ENCODE peak calls at places on chromosomes 3 and 15, in eight cellular contexts. Q is left lung, M is OCI-LY7, B is lung, L is choroid plexus epithelial cell, A is cardiac fibroblast, I is fibroblast of lung, N is fibroblast of mammary gland. Z is an unnamed sample.

GRCh38 chr3:102577390-102577789 is 142.6 kb downstream of the ZPLD1 start:
- DNase-seq in M (no peak), A (no peak), N (no peak), B (no peak), Q (no peak), L (no peak), I (no peak), Z (no peak)

GRCh38 chr3:196996454-196997265 is 28.0 kb upstream of the PIGZ start:
- DNase-seq in I (no peak), L (no peak), N (no peak), Q (no peak), A (no peak), B (no peak), M (no peak), Z (no peak)

GRCh38 chr15:65919353-65919752 is 50.1 kb downstream of the RAB11A start:
- DNase-seq in Q (no peak), M (no peak), N (no peak), B (no peak), I (no peak), L (no peak), A (no peak), Z (no peak)

GRCh38 chr15:81155375-81156218 is 21.5 kb downstream of the CFAP161 start:
- DNase-seq in I (peak), Q (no peak), B (no peak), M (peak), A (peak), L (peak), N (peak), Z (peak)

GRCh38 chr3:10305331-10305902 is 12.7 kb upstream of the GHRL start:
- DNase-seq in L (no peak), I (no peak), B (no peak), Q (no peak), N (no peak), M (no peak), A (no peak), Z (no peak)

GRCh38 chr15:52653451-52653964 is 25.7 kb downstream of the ATOSA start:
- DNase-seq in I (peak), L (peak), A (peak), B (no peak), N (peak), Q (no peak), M (no peak), Z (peak)

GRCh38 chr3:51961607-51962569 is 5.4 kb downstream of the PCBP4 start:
- DNase-seq in N (no peak), L (no peak), A (no peak), I (no peak), M (no peak), B (no peak), Q (no peak), Z (no peak)

GRCh38 chr3:41222508-41222907 is 23.2 kb downstream of the CTNNB1 start:
- DNase-seq in I (peak), L (peak), M (no peak), A (peak), N (peak), B (no peak), Q (no peak), Z (no peak)

GRCh38 chr3:194370753-194371152 is 1.2 kb upstream of the LRRC15 start:
- DNase-seq in Q (no peak), L (no peak), A (no peak), N (no peak), B (no peak), I (no peak), M (no peak), Z (no peak)

GRCh38 chr3:52809821-52810377 is 15.3 kb downstream of the ITIH3 start:
- DNase-seq in Q (no peak), N (no peak), A (no peak), B (no peak), I (no peak), M (no peak), L (no peak), Z (no peak)

GRCh38 chr3:131328739-131329138 is 52.8 kb upstream of the NUDT16 start:
- DNase-seq in A (no peak), N (no peak), L (no peak), M (no peak), I (no peak), B (no peak), Q (no peak), Z (no peak)

GRCh38 chr15:24676431-24676830 is 856 bp downstream of the NPAP1 start:
- DNase-seq in Q (no peak), M (no peak), I (no peak), L (no peak), B (no peak), N (no peak), A (no peak), Z (no peak)

GRCh38 chr3:195028877-195029606 is 241.9 kb downstream of the XXYLT1 start:
- DNase-seq in M (no peak), B (no peak), N (no peak), L (no peak), A (no peak), Q (no peak), I (no peak), Z (no peak)

DNA sequence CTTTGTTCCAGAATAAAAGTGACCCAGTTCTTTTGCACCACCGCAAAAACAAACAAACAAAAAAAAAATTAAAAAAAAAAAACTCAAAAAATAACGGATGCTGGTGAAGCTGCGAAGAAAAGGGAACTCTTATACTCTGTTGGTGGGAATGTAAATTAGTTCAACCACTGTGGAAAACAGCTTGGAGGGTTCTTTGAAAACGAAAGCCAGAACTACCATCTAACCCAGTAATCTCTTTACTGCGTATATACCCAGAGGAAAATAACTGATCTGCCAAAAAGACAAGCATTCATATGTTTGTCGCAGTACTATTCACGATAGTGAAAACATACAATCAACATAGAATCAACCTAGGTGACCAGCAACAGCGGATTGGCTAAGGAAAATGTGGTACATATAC is 298.9 kb upstream of the CBLB start:
- DNase-seq in N (no peak), M (no peak), B (no peak), A (no peak), L (no peak), I (no peak), Q (no peak), Z (no peak)
- H3K4me3 ChIP-seq in N (no peak), M (no peak), B (no peak), A (no peak), L (no peak), I (no peak), Q (no peak), Z (no peak)

GRCh38 chr3:12046406-12046805 is 42.2 kb downstream of the SYN2 start:
- DNase-seq in Q (no peak), N (peak), M (no peak), I (peak), B (no peak), L (peak), A (peak), Z (peak)
- TF ChIP-seq CTCF in Q (no peak), N (peak), M (peak), I (peak), B (no peak), L (peak), A (peak), Z (peak)

DNA sequence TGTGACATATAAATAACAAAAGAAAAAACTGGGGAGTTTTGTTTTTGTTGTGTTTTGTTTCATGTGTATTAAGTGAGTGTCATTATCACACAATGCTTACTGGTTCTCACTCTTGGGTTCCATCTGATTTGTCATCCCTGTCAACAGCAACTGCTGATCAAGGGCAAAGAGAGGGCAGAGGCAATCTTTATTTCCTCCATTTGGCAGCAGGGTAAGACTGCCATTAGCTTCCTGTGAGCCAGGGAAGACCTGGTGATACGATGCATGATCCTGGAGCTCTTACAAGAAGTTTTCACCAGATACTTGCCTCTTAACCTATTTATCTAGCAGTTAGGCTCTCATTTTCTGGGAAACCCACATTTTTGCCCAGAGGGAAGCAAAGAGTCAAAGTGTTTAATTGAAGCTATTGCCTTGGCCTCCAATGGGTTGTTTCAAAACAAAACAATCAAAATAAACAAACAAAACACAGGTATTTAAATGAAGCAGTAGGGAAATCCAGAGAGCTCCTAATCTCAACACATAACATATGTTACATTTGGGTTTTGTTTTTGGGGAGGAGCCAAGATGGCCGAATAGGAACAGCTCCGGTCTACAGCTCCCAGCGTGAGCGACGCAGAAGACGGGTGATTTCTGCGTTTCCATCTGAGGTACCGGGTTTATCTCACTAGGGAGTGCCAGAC is 529.8 kb downstream of the MAGI1 start:
- DNase-seq in M (no peak), L (no peak), A (peak), N (no peak), I (no peak), Q (no peak), B (no peak), Z (no peak)
- H3K4me3 ChIP-seq in M (no peak), L (no peak), A (peak), N (no peak), I (no peak), Q (no peak), B (no peak), Z (no peak)

DNA sequence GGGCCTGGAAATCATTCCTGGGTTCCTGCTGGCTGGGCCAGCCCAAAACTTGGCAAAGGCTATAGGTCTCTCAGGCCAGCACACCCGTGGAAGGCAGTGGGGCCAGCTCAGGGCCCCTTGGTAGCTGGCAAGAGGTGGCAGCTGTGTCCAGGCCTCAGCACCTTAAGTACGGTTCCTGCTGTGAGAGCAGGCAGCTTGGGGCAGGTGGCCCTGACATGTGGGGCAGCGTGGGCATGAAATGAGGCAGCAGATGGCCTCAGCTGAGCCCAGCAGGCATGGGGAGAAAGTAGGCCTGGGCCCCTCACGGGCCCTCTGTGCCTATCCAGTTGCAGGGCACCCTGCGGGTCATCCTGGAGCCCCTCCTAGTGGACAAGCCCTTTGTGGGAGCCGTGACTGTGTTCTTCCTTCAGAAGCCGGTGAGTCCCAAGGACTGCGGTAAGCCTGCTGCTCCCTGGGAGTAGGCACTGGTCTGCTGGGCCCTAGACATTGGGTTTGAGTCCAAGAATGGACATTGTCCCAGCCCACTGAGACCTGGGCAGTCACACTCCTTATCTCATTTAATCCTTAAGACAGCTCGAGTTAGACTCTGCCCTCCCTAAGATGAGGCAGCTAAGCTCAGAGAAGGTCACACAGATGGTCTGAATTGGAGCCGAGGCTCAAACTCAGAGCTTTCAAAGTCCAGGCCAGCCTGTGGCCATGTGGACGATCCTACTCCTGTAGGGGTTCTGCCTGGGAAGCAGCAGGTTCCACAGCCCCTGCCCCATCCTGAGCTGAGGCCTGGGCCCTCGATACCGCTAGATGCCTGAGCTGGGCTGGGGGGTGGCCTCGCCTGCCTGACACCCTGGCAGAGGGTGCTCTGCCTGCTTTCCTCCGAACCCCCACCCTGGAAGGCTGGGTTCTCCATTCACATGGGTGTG is 25.5 kb downstream of the ESYT3 start:
- DNase-seq in B (no peak), M (no peak), I (no peak), L (no peak), A (no peak), N (no peak), Q (no peak), Z (no peak)
- TF ChIP-seq CTCF in B (no peak), M (no peak), I (no peak), L (no peak), A (no peak), N (peak), Q (no peak), Z (no peak)

GRCh38 chr3:84961492-84962255 is 2.9 kb downstream of the CADM2 start:
- DNase-seq in Q (no peak), N (no peak), M (no peak), A (no peak), L (no peak), I (no peak), B (no peak), Z (no peak)

GRCh38 chr3:84958495-84959469 is at the start of gene CADM2:
- DNase-seq in N (peak), I (peak), B (peak), Q (peak), L (peak), M (no peak), A (peak), Z (peak)

GRCh38 chr3:84960581-84960980 is 1.8 kb downstream of the CADM2 start:
- DNase-seq in B (no peak), M (no peak), L (no peak), Q (no peak), A (no peak), I (no peak), N (no peak), Z (no peak)

GRCh38 chr3:84960994-84961393 is 2.2 kb downstream of the CADM2 start:
- DNase-seq in A (no peak), N (no peak), I (no peak), B (no peak), M (no peak), Q (no peak), L (no peak), Z (no peak)

GRCh38 chr3:84959470-84960380 is 936 bp downstream of the CADM2 start:
- DNase-seq in A (no peak), B (no peak), L (no peak), I (no peak), Q (no peak), N (no peak), M (no peak), Z (no peak)
- H3K4me3 ChIP-seq in A (peak), B (peak), L (peak), I (peak), Q (peak), N (no peak), M (no peak), Z (peak)

GRCh38 chr3:122978569-122978968 is 49.0 kb downstream of the SEMA5B start:
- DNase-seq in I (no peak), L (no peak), A (no peak), Q (no peak), N (no peak), M (peak), B (no peak), Z (no peak)

GRCh38 chr3:122984007-122984406 is 43.6 kb downstream of the SEMA5B start:
- DNase-seq in A (no peak), B (no peak), L (no peak), M (no peak), I (no peak), N (no peak), Q (no peak), Z (no peak)

GRCh38 chr3:122984650-122985049 is 42.9 kb downstream of the SEMA5B start:
- DNase-seq in M (peak), A (no peak), Q (no peak), I (no peak), N (no peak), B (no peak), L (no peak), Z (no peak)

GRCh38 chr3:122985539-122985938 is 42.0 kb downstream of the SEMA5B start:
- DNase-seq in L (no peak), B (no peak), I (no peak), N (no peak), M (no peak), A (no peak), Q (no peak), Z (no peak)

DNA sequence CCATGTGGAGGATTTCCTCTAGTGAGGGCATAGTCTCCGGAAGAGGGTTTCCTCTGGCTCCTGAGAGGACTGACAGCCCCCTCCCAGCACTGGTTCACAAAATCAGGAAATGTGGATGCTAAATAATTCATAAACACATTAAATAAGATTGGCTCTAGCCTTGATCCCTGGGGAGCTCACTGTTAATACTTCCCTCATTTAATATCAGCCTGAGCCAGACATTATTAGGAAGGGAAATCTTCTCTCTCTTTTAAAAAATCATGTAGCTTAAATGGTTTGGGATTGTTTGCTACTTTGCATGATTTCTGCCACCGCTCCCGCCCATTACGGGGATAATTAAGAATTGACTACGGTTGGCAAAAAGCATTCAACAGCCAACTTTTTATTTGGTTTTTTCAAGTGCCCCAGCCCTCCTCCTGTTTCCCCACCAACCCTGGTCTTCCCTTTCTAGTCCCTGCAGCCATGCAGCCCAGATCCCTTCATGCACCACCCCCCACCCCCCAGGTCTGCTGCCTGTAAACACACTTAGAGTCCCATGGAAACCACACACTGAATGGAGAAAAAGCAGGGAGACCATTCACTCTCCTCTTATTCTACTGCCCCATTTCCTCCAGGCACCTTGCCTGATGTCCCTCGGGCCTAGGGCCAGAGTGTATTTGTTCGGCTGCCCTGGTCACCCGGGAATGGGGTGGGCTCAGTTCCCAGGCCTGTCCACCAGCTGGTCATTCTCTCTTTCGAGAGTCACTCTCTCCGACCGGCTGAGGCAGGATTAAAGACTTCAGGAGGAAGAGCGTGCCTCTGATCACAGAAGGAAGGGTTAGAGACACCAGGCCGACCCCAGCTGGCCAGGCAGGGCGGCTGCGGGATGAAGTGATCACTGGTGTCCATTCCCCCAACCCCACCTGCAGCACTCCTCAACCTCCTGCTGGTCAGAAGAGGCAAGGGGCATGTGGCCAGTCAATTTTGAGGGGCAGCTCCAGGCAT is 45.1 kb downstream of the SEMA5B start:
- DNase-seq in L (no peak), A (no peak), M (no peak), Q (no peak), I (no peak), B (no peak), N (no peak), Z (no peak)
- TF ChIP-seq CTCF in L (no peak), A (no peak), M (no peak), Q (no peak), I (no peak), B (no peak), N (no peak), Z (no peak)

DNA sequence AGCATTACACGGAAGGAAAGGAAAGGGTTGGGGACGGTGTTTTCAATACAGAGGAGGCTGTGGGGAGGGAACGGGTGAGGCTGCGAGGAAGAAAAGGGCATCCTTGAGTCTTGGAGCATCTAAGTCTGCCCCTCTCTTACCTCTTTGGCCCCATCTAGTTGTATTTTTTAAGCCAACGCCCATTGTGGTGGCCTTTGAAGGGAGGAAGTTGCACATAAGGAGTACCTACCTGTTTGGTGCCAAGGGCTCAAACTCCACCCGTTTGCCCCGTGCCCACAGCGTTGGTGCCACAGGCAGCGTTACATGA is 146.1 kb upstream of the UMPS start:
- DNase-seq in B (no peak), L (no peak), M (no peak), A (no peak), I (no peak), N (no peak), Q (no peak), Z (no peak)
- H3K4me3 ChIP-seq in B (no peak), L (peak), M (no peak), A (no peak), I (peak), N (no peak), Q (peak), Z (peak)

DNA sequence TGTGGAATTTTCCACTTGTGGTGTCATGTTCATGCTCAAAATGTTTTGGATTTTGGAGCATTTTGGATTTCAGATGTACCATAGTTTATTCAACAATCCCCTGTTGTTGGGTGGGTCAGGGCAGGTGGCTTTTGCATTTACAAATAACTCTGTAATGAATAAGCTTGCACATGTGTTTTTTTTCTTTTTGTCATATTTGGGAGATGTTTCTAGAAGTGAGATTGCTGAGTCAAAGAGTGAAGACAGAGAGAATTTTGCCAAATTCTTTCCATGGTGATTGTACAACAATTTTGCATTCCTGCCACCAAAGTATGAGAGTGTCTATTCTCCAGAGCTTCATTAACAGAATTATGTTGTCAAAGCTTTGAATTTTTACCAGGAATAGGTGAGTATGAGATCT is 62.5 kb upstream of the ADPGK start:
- DNase-seq in Q (no peak), B (no peak), M (no peak), N (peak), I (no peak), A (peak), L (peak), Z (no peak)
- TF ChIP-seq CTCF in Q (no peak), B (no peak), M (no peak), N (no peak), I (no peak), A (no peak), L (no peak), Z (no peak)

GRCh38 chr15:26132786-26133185 is 269.7 kb upstream of the ATP10A start:
- DNase-seq in B (no peak), Q (no peak), A (no peak), I (no peak), M (no peak), N (no peak), L (peak), Z (no peak)
- H3K4me3 ChIP-seq in B (no peak), Q (no peak), A (no peak), I (no peak), M (no peak), N (no peak), L (no peak), Z (no peak)

Z was measured in astrocyte of the spinal cord.